ENCODE peak calls at places on chromosome 11, in ten cellular contexts. J is H9, K is Calu3, T is GM10248, I is PC-3, H is SK-N-SH, D is GM06990, N is HCT116, Y is kidney, S is left lung. W is an unnamed sample.

GRCh38 chr11:78800089-78800690 is 225.5 kb upstream of the NARS2 start:
- DNase-seq in J (no peak), K (no peak), T (no peak), I (peak; percentile 71), H (no peak), D (no peak), N (no peak), Y (no peak), S (no peak), W (no peak)

GRCh38 chr11:123549901-123550619 is 104.4 kb downstream of the SCN3B start:
- DNase-seq in J (no peak), K (no peak), T (no peak), I (peak; percentile 46), H (no peak), D (no peak), N (no peak), Y (no peak), S (no peak), W (no peak)

GRCh38 chr11:57903441-57904123 is 120.1 kb upstream of the OR9Q1 start:
- DNase-seq in J (no peak), K (peak; percentile 85), T (no peak), I (peak; percentile 85), H (no peak), D (peak; percentile 25), N (peak; percentile 74), Y (peak; percentile 93), S (peak; percentile 37), W (no peak)

GRCh38 chr11:118621898-118622375 is 14.5 kb downstream of the PHLDB1 start:
- DNase-seq in J (no peak), K (no peak), T (no peak), I (no peak), H (no peak), D (no peak), N (no peak), Y (peak; percentile 60), S (no peak), W (no peak)

GRCh38 chr11:116993599-116993998 is 104.6 kb downstream of the SIK3 start:
- DNase-seq in J (no peak), K (no peak), T (no peak), I (no peak), H (peak; percentile 58), D (no peak), N (no peak), Y (no peak), S (no peak), W (no peak)

GRCh38 chr11:95734009-95734572 is 55.5 kb downstream of the FAM76B start:
- DNase-seq in J (no peak), K (no peak), T (no peak), I (no peak), H (no peak), D (no peak), N (no peak), Y (no peak), S (no peak), W (no peak)

GRCh38 chr11:23569547-23569946 is 709.3 kb upstream of the CCDC179 start:
- DNase-seq in J (no peak), K (no peak), T (no peak), I (no peak), H (no peak), D (no peak), N (no peak), Y (no peak), S (no peak), W (no peak)

GRCh38 chr11:118958577-118958976 is 2.5 kb downstream of the UPK2 start:
- DNase-seq in J (no peak), K (no peak), T (no peak), I (no peak), H (no peak), D (no peak), N (no peak), Y (peak; percentile 38), S (no peak), W (no peak)

DNA sequence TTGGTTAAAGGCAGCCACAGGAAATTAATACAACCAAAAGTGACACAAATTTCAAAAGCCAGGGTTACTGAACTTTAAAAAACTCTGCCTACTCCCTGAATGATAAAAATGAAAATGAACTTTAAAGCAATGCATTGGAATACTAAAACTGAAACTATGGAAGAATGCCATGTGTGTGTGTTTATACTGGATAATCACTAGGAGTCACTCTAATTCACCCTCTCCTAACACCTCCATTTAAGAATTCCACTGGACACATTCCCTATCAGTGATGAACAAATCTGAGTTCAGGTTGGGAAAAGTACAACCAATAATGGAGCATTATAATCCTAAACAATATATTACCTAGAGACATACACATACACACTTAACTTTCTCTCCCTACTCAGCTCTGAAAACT is 27.5 kb upstream of the PLAAT3 start:
- DNase-seq in J (no peak), K (no peak), T (no peak), I (no peak), H (no peak), D (no peak), N (no peak), Y (no peak), S (no peak), W (no peak)
- TF ChIP-seq CTCF in J (no peak), K (no peak), T (no peak), I (peak; percentile 47), H (no peak), D (no peak), N (no peak), Y (no peak), S (no peak), W (no peak)

GRCh38 chr11:107591446-107592236 is 694 bp downstream of the ELMOD1 start:
- DNase-seq in J (peak; percentile 45), K (peak; percentile 3), T (peak; percentile 29), I (peak; percentile 29), H (peak; percentile 68), D (peak; percentile 16), N (no peak), Y (peak; percentile 75), S (no peak), W (peak; percentile 23)

GRCh38 chr11:107592256-107592655 is 1.3 kb downstream of the ELMOD1 start:
- DNase-seq in J (no peak), K (no peak), T (no peak), I (no peak), H (no peak), D (no peak), N (no peak), Y (no peak), S (no peak), W (no peak)

GRCh38 chr11:107592813-107593212 is 1.9 kb downstream of the ELMOD1 start:
- DNase-seq in J (no peak), K (no peak), T (no peak), I (no peak), H (no peak), D (no peak), N (no peak), Y (no peak), S (no peak), W (no peak)

GRCh38 chr11:107590460-107591097 is 368 bp upstream of the ELMOD1 start:
- DNase-seq in J (peak; percentile 36), K (no peak), T (no peak), I (no peak), H (no peak), D (no peak), N (no peak), Y (no peak), S (no peak), W (no peak)

DNA sequence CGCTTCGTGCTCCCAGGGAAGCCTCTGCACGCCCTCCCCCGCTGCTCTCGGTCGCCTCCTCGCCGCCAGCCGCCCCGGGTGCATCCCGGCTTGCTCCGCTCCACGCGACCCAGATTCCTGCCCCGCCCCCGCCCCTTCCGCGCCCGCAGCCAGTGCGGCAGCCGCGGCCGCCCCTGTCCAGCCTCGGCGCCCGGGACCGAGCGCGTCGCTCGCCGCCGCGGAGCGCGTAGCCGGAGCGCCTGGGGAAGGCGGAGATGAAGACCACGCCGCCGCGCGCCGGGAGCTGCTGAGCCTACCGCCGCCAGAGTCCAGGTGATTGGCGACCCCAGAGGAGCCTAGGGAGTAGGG is at the start of gene ELMOD1:
- DNase-seq in J (peak; percentile 63), K (peak; percentile 45), T (peak; percentile 67), I (peak; percentile 45), H (peak; percentile 90), D (peak; percentile 18), N (no peak), Y (peak; percentile 79), S (peak; percentile 49), W (peak; percentile 25)
- TF ChIP-seq CTCF in J (peak; percentile 10), K (no peak), T (no peak), I (no peak), H (peak; percentile 17), D (peak; percentile 7), N (no peak), Y (no peak), S (no peak), W (no peak)

GRCh38 chr11:126391286-126391954 is 35.9 kb downstream of the ST3GAL4 start:
- DNase-seq in J (no peak), K (no peak), T (no peak), I (no peak), H (no peak), D (no peak), N (no peak), Y (no peak), S (no peak), W (no peak)

GRCh38 chr11:126392638-126393023 is 37.1 kb downstream of the ST3GAL4 start:
- DNase-seq in J (no peak), K (no peak), T (no peak), I (no peak), H (no peak), D (no peak), N (no peak), Y (no peak), S (no peak), W (no peak)

GRCh38 chr11:126390418-126390817 is 34.9 kb downstream of the ST3GAL4 start:
- DNase-seq in J (no peak), K (no peak), T (no peak), I (no peak), H (no peak), D (no peak), N (no peak), Y (no peak), S (no peak), W (no peak)

GRCh38 chr11:126393143-126393542 is 37.7 kb downstream of the ST3GAL4 start:
- DNase-seq in J (no peak), K (no peak), T (no peak), I (no peak), H (no peak), D (no peak), N (no peak), Y (no peak), S (no peak), W (no peak)

DNA sequence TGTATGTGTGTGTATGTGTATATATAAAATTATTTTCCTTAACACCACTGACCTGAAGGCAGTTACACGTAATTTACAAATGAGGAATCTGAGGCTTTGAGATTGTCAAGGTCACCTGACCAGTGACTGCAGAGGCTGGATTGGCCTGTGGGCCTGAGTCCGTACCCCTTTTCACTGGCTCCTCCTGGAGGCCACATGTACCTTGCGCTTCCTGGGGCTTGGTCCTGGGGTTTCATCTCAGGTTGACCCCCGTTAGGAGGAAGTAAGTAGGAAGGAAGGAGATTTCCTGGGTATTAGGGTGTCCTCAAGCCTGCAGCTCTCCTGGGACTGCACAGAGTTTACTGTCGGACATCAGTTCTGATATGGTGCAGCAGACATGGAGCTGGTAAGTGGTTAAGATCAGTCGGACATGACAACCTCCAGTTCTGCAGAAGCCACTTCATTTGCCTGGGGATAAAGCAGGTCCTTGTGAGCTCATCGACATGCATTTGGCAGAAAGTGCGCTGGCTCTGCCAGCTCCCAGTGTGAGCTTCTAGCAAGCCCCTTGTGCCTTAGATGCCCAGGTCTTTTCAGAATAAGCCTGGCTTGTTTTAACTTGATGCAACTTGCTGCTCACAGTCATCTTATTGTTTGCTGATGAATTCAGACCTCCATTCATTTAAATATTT is 36.6 kb downstream of the ST3GAL4 start:
- DNase-seq in J (peak; percentile 61), K (no peak), T (no peak), I (no peak), H (no peak), D (no peak), N (no peak), Y (no peak), S (no peak), W (no peak)
- TF ChIP-seq CTCF in J (peak; percentile 52), K (no peak), T (no peak), I (peak; percentile 39), H (peak; percentile 26), D (peak; percentile 30), N (peak; percentile 23), Y (no peak), S (no peak), W (no peak)

GRCh38 chr11:70226967-70227366 is 23.9 kb downstream of the FADD start:
- DNase-seq in J (peak; percentile 69), K (peak; percentile 24), T (no peak), I (peak; percentile 33), H (peak; percentile 56), D (no peak), N (peak; percentile 23), Y (no peak), S (no peak), W (no peak)
- TF ChIP-seq CTCF in J (peak; percentile 61), K (no peak), T (no peak), I (peak; percentile 63), H (peak; percentile 45), D (peak; percentile 36), N (peak; percentile 30), Y (no peak), S (no peak), W (no peak)